ENCODE peak calls at places on chromosomes 11 and 22, in five cellular contexts. One of them, this sample, is unnamed.

GRCh38 chr11:8167796-8168195 is 1.0 kb downstream of the RIC3 start:
- DNase-seq in C1 segment of cervical spinal cord: no peak
- DNase-seq in LHCN-M2: peak
- DNase-seq in nucleus accumbens: no peak
- DNase-seq in stomach: no peak
- DNase-seq in this sample: peak

GRCh38 chr11:117877120-117877784 is 794 bp upstream of the FXYD6 start:
- DNase-seq in stomach: no peak
- DNase-seq in nucleus accumbens: no peak
- DNase-seq in LHCN-M2: no peak
- DNase-seq in C1 segment of cervical spinal cord: no peak
- DNase-seq in this sample: no peak

GRCh38 chr22:24995649-24996180 is 43.2 kb downstream of the KIAA1671 start:
- DNase-seq in C1 segment of cervical spinal cord: no peak
- DNase-seq in stomach: no peak
- DNase-seq in LHCN-M2: peak
- DNase-seq in nucleus accumbens: no peak
- DNase-seq in this sample: no peak

GRCh38 chr11:3434976-3435375 is 56.0 kb upstream of the ZNF195 start:
- DNase-seq in nucleus accumbens: no peak
- DNase-seq in C1 segment of cervical spinal cord: no peak
- DNase-seq in stomach: no peak
- DNase-seq in LHCN-M2: no peak
- DNase-seq in this sample: no peak

GRCh38 chr22:36764060-36764459 is 11.9 kb downstream of the IFT27 start:
- DNase-seq in stomach: no peak
- DNase-seq in LHCN-M2: no peak
- DNase-seq in nucleus accumbens: no peak
- DNase-seq in C1 segment of cervical spinal cord: no peak
- DNase-seq in this sample: peak

GRCh38 chr22:29370556-29370955 is 17.8 kb downstream of the AP1B1 start:
- DNase-seq in nucleus accumbens: no peak
- DNase-seq in stomach: no peak
- DNase-seq in LHCN-M2: peak
- DNase-seq in C1 segment of cervical spinal cord: no peak
- DNase-seq in this sample: no peak

GRCh38 chr11:93895106-93895862 is 44.9 kb upstream of the VSTM5 start:
- DNase-seq in C1 segment of cervical spinal cord: no peak
- DNase-seq in stomach: no peak
- DNase-seq in LHCN-M2: peak
- DNase-seq in nucleus accumbens: no peak
- DNase-seq in this sample: no peak

GRCh38 chr11:12232819-12233601 is 122.6 kb downstream of the MICAL2 start:
- DNase-seq in LHCN-M2: peak
- DNase-seq in nucleus accumbens: no peak
- DNase-seq in C1 segment of cervical spinal cord: no peak
- DNase-seq in stomach: no peak
- DNase-seq in this sample: peak

GRCh38 chr11:130369141-130369691 is 54.5 kb upstream of the ZBTB44 start:
- DNase-seq in stomach: no peak
- DNase-seq in nucleus accumbens: no peak
- DNase-seq in LHCN-M2: no peak
- DNase-seq in C1 segment of cervical spinal cord: no peak
- DNase-seq in this sample: no peak

GRCh38 chr11:79971255-79971654 is 530.4 kb upstream of the TENM4 start:
- DNase-seq in C1 segment of cervical spinal cord: no peak
- DNase-seq in nucleus accumbens: no peak
- DNase-seq in LHCN-M2: no peak
- DNase-seq in stomach: no peak
- DNase-seq in this sample: no peak

GRCh38 chr11:66727883-66728759 is 895 bp downstream of the SPTBN2 start:
- DNase-seq in nucleus accumbens: no peak
- DNase-seq in C1 segment of cervical spinal cord: no peak
- DNase-seq in LHCN-M2: no peak
- DNase-seq in stomach: no peak
- DNase-seq in this sample: no peak

GRCh38 chr11:35192347-35192746 is 53.4 kb downstream of the CD44 start:
- DNase-seq in LHCN-M2: no peak
- DNase-seq in nucleus accumbens: no peak
- DNase-seq in stomach: no peak
- DNase-seq in C1 segment of cervical spinal cord: no peak
- DNase-seq in this sample: no peak

GRCh38 chr22:43114958-43115357 is 4.4 kb downstream of the BIK start:
- DNase-seq in LHCN-M2: no peak
- DNase-seq in nucleus accumbens: no peak
- DNase-seq in C1 segment of cervical spinal cord: no peak
- DNase-seq in stomach: peak
- DNase-seq in this sample: no peak

GRCh38 chr22:42500164-42500835 is 19.3 kb downstream of the RRP7A start:
- DNase-seq in LHCN-M2: peak
- DNase-seq in stomach: peak
- DNase-seq in nucleus accumbens: peak
- DNase-seq in C1 segment of cervical spinal cord: peak
- DNase-seq in this sample: peak

GRCh38 chr11:131371791-131372104 is 1.3 kb downstream of the NTM start:
- DNase-seq in C1 segment of cervical spinal cord: no peak
- DNase-seq in LHCN-M2: no peak
- DNase-seq in nucleus accumbens: no peak
- DNase-seq in stomach: no peak
- DNase-seq in this sample: no peak

GRCh38 chr22:33758125-33758483 is 162.2 kb downstream of the LARGE1 start:
- DNase-seq in LHCN-M2: no peak
- DNase-seq in stomach: no peak
- DNase-seq in C1 segment of cervical spinal cord: no peak
- DNase-seq in nucleus accumbens: no peak
- DNase-seq in this sample: no peak

GRCh38 chr11:46461461-46461927 is 69.9 kb upstream of the CHRM4 start:
- DNase-seq in stomach: no peak
- DNase-seq in LHCN-M2: peak
- DNase-seq in C1 segment of cervical spinal cord: no peak
- DNase-seq in nucleus accumbens: no peak
- DNase-seq in this sample: no peak

GRCh38 chr11:111598546-111598945 is 3.7 kb upstream of the SIK2 start:
- DNase-seq in LHCN-M2: peak
- DNase-seq in stomach: no peak
- DNase-seq in C1 segment of cervical spinal cord: no peak
- DNase-seq in nucleus accumbens: no peak
- DNase-seq in this sample: no peak

GRCh38 chr11:127074151-127074761 is 73.7 kb upstream of the KIRREL3 start:
- DNase-seq in stomach: no peak
- DNase-seq in LHCN-M2: peak
- DNase-seq in nucleus accumbens: peak
- DNase-seq in C1 segment of cervical spinal cord: no peak
- DNase-seq in this sample: peak

GRCh38 chr11:110828086-110828485 is 115.8 kb upstream of the ARHGAP20 start:
- DNase-seq in LHCN-M2: no peak
- DNase-seq in C1 segment of cervical spinal cord: no peak
- DNase-seq in nucleus accumbens: no peak
- DNase-seq in stomach: no peak
- DNase-seq in this sample: no peak

GRCh38 chr11:8023831-8024555 is 36.9 kb downstream of the EIF3F start:
- DNase-seq in nucleus accumbens: no peak
- DNase-seq in stomach: no peak
- DNase-seq in LHCN-M2: no peak
- DNase-seq in C1 segment of cervical spinal cord: no peak
- DNase-seq in this sample: peak

GRCh38 chr11:73040046-73040445 is 102.1 kb downstream of the FCHSD2 start:
- DNase-seq in LHCN-M2: peak
- DNase-seq in nucleus accumbens: peak
- DNase-seq in C1 segment of cervical spinal cord: no peak
- DNase-seq in stomach: no peak
- DNase-seq in this sample: no peak

GRCh38 chr11:125275905-125276634 is 111.5 kb downstream of the PKNOX2 start:
- DNase-seq in stomach: no peak
- DNase-seq in C1 segment of cervical spinal cord: no peak
- DNase-seq in nucleus accumbens: no peak
- DNase-seq in LHCN-M2: peak
- DNase-seq in this sample: no peak

GRCh38 chr22:45503816-45504702 is 1.4 kb downstream of the FBLN1 start:
- DNase-seq in stomach: no peak
- DNase-seq in LHCN-M2: peak
- DNase-seq in nucleus accumbens: no peak
- DNase-seq in C1 segment of cervical spinal cord: no peak
- DNase-seq in this sample: peak

GRCh38 chr22:28094831-28095230 is 175.8 kb upstream of the PITPNB start:
- DNase-seq in LHCN-M2: no peak
- DNase-seq in C1 segment of cervical spinal cord: no peak
- DNase-seq in nucleus accumbens: no peak
- DNase-seq in stomach: no peak
- DNase-seq in this sample: no peak

GRCh38 chr11:2700415-2701211 is 819 bp upstream of the KCNQ1OT1 start:
- DNase-seq in stomach: peak
- DNase-seq in LHCN-M2: peak
- DNase-seq in nucleus accumbens: no peak
- DNase-seq in C1 segment of cervical spinal cord: no peak
- DNase-seq in this sample: no peak

GRCh38 chr11:70020336-70021214 is 57.5 kb upstream of the ANO1 start:
- DNase-seq in nucleus accumbens: no peak
- DNase-seq in stomach: no peak
- DNase-seq in LHCN-M2: no peak
- DNase-seq in C1 segment of cervical spinal cord: no peak
- DNase-seq in this sample: no peak

This sample was measured in foreskin keratinocyte.